ENCODE peak calls at places on chromosome X, in seven cellular contexts. One of them, this sample, is unnamed. For H3K27me3, H3K9me3 and H3K36me3, the result is how much of the 10 kb centered on the place peaks cover.

GRCh38 chrX:23788521-23788920 is 5.5 kb downstream of the SAT1 start:
- DNase-seq in aorta: no peak
- DNase-seq in sigmoid colon: no peak
- DNase-seq in tibial nerve: no peak
- DNase-seq in right lobe of liver: no peak
- DNase-seq in cardiac muscle cell: no peak
- DNase-seq in Peyer's patch: no peak
- DNase-seq in this sample: no peak

GRCh38 chrX:41470706-41471105 is 23.6 kb downstream of the NYX start:
- DNase-seq in right lobe of liver: no peak
- DNase-seq in aorta: no peak
- DNase-seq in tibial nerve: no peak
- DNase-seq in sigmoid colon: no peak
- DNase-seq in cardiac muscle cell: no peak
- DNase-seq in Peyer's patch: no peak
- DNase-seq in this sample: no peak

GRCh38 chrX:25083661-25084060 is 67.9 kb upstream of the ARX start:
- DNase-seq in tibial nerve: no peak
- DNase-seq in sigmoid colon: no peak
- DNase-seq in aorta: no peak
- DNase-seq in right lobe of liver: no peak
- DNase-seq in Peyer's patch: no peak
- DNase-seq in cardiac muscle cell: no peak
- DNase-seq in this sample: no peak

GRCh38 chrX:21972721-21973120 is 32.2 kb downstream of the SMS start:
- DNase-seq in tibial nerve: no peak
- DNase-seq in right lobe of liver: no peak
- DNase-seq in cardiac muscle cell: no peak
- DNase-seq in aorta: peak
- DNase-seq in Peyer's patch: peak
- DNase-seq in sigmoid colon: no peak
- DNase-seq in this sample: no peak

GRCh38 chrX:139762400-139763183 is 54.6 kb upstream of the MCF2 start:
- DNase-seq in aorta: no peak
- DNase-seq in tibial nerve: no peak
- DNase-seq in sigmoid colon: no peak
- DNase-seq in right lobe of liver: no peak
- DNase-seq in Peyer's patch: no peak
- DNase-seq in cardiac muscle cell: no peak
- DNase-seq in this sample: peak

GRCh38 chrX:115023139-115023538 is 5.7 kb upstream of the IL13RA2 start:
- DNase-seq in aorta: no peak
- DNase-seq in Peyer's patch: peak
- DNase-seq in sigmoid colon: no peak
- DNase-seq in tibial nerve: no peak
- DNase-seq in cardiac muscle cell: no peak
- DNase-seq in right lobe of liver: no peak
- DNase-seq in this sample: peak

GRCh38 chrX:48512371-48512935 is 3.7 kb downstream of the PORCN start:
- DNase-seq in Peyer's patch: no peak
- DNase-seq in tibial nerve: no peak
- DNase-seq in sigmoid colon: no peak
- DNase-seq in cardiac muscle cell: no peak
- DNase-seq in right lobe of liver: no peak
- DNase-seq in aorta: no peak
- DNase-seq in this sample: no peak

GRCh38 chrX:2397648-2398340 is 103.0 kb downstream of the DHRSX start:
- DNase-seq in right lobe of liver: no peak
- DNase-seq in cardiac muscle cell: no peak
- DNase-seq in sigmoid colon: no peak
- DNase-seq in Peyer's patch: no peak
- DNase-seq in tibial nerve: no peak
- DNase-seq in aorta: no peak
- DNase-seq in this sample: peak

GRCh38 chrX:150544222-150544787 is 24.1 kb upstream of the MTM1 start:
- DNase-seq in sigmoid colon: no peak
- DNase-seq in Peyer's patch: peak
- DNase-seq in aorta: no peak
- DNase-seq in right lobe of liver: no peak
- DNase-seq in cardiac muscle cell: peak
- DNase-seq in tibial nerve: no peak
- DNase-seq in this sample: no peak

GRCh38 chrX:118823263-118824172 is at the start of gene ZCCHC12:
- DNase-seq in Peyer's patch: peak
- DNase-seq in right lobe of liver: peak
- DNase-seq in tibial nerve: no peak
- DNase-seq in aorta: peak
- DNase-seq in sigmoid colon: peak
- DNase-seq in cardiac muscle cell: peak
- DNase-seq in this sample: peak

GRCh38 chrX:141791856-141792255 is 46.3 kb upstream of the MAGEC3 start:
- DNase-seq in cardiac muscle cell: no peak
- DNase-seq in aorta: no peak
- DNase-seq in right lobe of liver: no peak
- DNase-seq in sigmoid colon: no peak
- DNase-seq in tibial nerve: no peak
- DNase-seq in Peyer's patch: no peak
- DNase-seq in this sample: no peak

GRCh38 chrX:53445977-53446376 is 11.8 kb upstream of the HSD17B10 start:
- DNase-seq in right lobe of liver: peak
- DNase-seq in aorta: no peak
- DNase-seq in sigmoid colon: no peak
- DNase-seq in cardiac muscle cell: peak
- DNase-seq in Peyer's patch: peak
- DNase-seq in tibial nerve: no peak
- DNase-seq in this sample: no peak

GRCh38 chrX:32451954-32452518 is 759.3 kb downstream of the DMD start:
- DNase-seq in aorta: no peak
- DNase-seq in right lobe of liver: no peak
- DNase-seq in Peyer's patch: no peak
- DNase-seq in cardiac muscle cell: no peak
- DNase-seq in sigmoid colon: no peak
- DNase-seq in tibial nerve: no peak
- DNase-seq in this sample: no peak
- H3K27me3 ChIP-seq in aorta: under half
- H3K27me3 ChIP-seq in right lobe of liver: under half
- H3K27me3 ChIP-seq in Peyer's patch: under half
- H3K27me3 ChIP-seq in cardiac muscle cell: under half
- H3K27me3 ChIP-seq in sigmoid colon: under half
- H3K27me3 ChIP-seq in tibial nerve: under half
- H3K27me3 ChIP-seq in this sample: under half

DNA sequence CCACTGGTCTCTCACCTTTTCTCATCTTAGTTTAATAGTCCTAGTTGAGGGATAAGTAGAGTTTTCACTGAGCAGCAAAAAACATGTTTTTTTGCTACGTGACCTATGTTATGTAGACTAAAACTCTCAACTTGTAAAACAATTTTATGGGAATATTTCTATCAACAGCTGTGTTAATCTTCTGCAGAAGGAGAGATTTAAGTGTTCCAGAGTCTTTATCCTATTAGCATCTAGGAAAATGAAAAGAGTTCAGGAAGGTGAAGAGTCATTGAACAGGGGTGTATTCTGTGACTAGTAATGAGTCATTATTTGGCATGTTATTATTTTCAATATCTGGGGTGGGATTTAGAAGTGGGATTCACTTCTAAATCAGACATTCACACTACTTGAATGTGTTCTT is 41.9 kb downstream of the RRAGB start:
- DNase-seq in aorta: no peak
- DNase-seq in sigmoid colon: no peak
- DNase-seq in cardiac muscle cell: no peak
- DNase-seq in right lobe of liver: no peak
- DNase-seq in tibial nerve: no peak
- DNase-seq in Peyer's patch: no peak
- DNase-seq in this sample: no peak
- H3K9me3 ChIP-seq in aorta: under half
- H3K9me3 ChIP-seq in sigmoid colon: under half
- H3K9me3 ChIP-seq in cardiac muscle cell: under half
- H3K9me3 ChIP-seq in right lobe of liver: under half
- H3K9me3 ChIP-seq in tibial nerve: under half
- H3K9me3 ChIP-seq in Peyer's patch: under half
- H3K9me3 ChIP-seq in this sample: under half

GRCh38 chrX:19085975-19086772 is 36.1 kb downstream of the ADGRG2 start:
- DNase-seq in right lobe of liver: peak
- DNase-seq in Peyer's patch: no peak
- DNase-seq in sigmoid colon: no peak
- DNase-seq in cardiac muscle cell: no peak
- DNase-seq in tibial nerve: no peak
- DNase-seq in aorta: no peak
- DNase-seq in this sample: peak
- H3K36me3 ChIP-seq in right lobe of liver: under half
- H3K36me3 ChIP-seq in Peyer's patch: under half
- H3K36me3 ChIP-seq in sigmoid colon: under half
- H3K36me3 ChIP-seq in cardiac muscle cell: under half
- H3K36me3 ChIP-seq in tibial nerve: under half
- H3K36me3 ChIP-seq in aorta: under half
- H3K36me3 ChIP-seq in this sample: under half

DNA sequence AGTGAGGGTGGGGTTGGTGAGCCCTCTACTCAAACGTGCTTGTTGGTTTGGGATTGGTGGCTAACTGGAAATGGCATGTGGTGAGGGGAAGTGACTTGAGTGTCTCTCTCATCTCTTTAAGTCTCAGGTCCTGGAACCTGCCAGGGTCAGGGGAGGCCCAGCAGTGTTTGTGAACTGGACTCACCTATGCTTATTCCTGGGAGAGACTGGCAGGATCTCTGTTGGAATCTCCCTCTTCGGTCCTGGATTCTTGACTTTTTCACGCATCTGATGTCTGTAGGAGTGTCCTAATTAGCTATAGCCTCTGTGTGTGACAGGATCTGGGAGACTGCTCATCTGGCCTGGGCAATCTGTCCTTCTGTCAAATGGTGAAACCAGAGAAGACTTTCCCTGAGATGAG is 7.2 kb upstream of the EFNB1 start:
- DNase-seq in cardiac muscle cell: no peak
- DNase-seq in aorta: no peak
- DNase-seq in right lobe of liver: no peak
- DNase-seq in tibial nerve: no peak
- DNase-seq in Peyer's patch: no peak
- DNase-seq in sigmoid colon: no peak
- DNase-seq in this sample: no peak
- H3K27me3 ChIP-seq in cardiac muscle cell: under half
- H3K27me3 ChIP-seq in aorta: under half
- H3K27me3 ChIP-seq in right lobe of liver: under half
- H3K27me3 ChIP-seq in tibial nerve: under half
- H3K27me3 ChIP-seq in Peyer's patch: under half
- H3K27me3 ChIP-seq in sigmoid colon: under half
- H3K27me3 ChIP-seq in this sample: under half

GRCh38 chrX:1009771-1010170 is 202.7 kb downstream of the CRLF2 start:
- DNase-seq in cardiac muscle cell: no peak
- DNase-seq in sigmoid colon: no peak
- DNase-seq in aorta: no peak
- DNase-seq in right lobe of liver: no peak
- DNase-seq in Peyer's patch: no peak
- DNase-seq in tibial nerve: no peak
- DNase-seq in this sample: no peak

GRCh38 chrX:1011632-1012283 is 200.7 kb downstream of the CRLF2 start:
- DNase-seq in Peyer's patch: no peak
- DNase-seq in sigmoid colon: no peak
- DNase-seq in tibial nerve: no peak
- DNase-seq in cardiac muscle cell: no peak
- DNase-seq in aorta: no peak
- DNase-seq in right lobe of liver: no peak
- DNase-seq in this sample: no peak

GRCh38 chrX:1012678-1013300 is 199.7 kb downstream of the CRLF2 start:
- DNase-seq in Peyer's patch: no peak
- DNase-seq in right lobe of liver: no peak
- DNase-seq in cardiac muscle cell: no peak
- DNase-seq in aorta: no peak
- DNase-seq in sigmoid colon: no peak
- DNase-seq in tibial nerve: no peak
- DNase-seq in this sample: no peak
- H3K9me3 ChIP-seq in Peyer's patch: under half
- H3K9me3 ChIP-seq in right lobe of liver: under half
- H3K9me3 ChIP-seq in cardiac muscle cell: under half
- H3K9me3 ChIP-seq in aorta: under half
- H3K9me3 ChIP-seq in sigmoid colon: under half
- H3K9me3 ChIP-seq in tibial nerve: under half
- H3K9me3 ChIP-seq in this sample: under half

DNA sequence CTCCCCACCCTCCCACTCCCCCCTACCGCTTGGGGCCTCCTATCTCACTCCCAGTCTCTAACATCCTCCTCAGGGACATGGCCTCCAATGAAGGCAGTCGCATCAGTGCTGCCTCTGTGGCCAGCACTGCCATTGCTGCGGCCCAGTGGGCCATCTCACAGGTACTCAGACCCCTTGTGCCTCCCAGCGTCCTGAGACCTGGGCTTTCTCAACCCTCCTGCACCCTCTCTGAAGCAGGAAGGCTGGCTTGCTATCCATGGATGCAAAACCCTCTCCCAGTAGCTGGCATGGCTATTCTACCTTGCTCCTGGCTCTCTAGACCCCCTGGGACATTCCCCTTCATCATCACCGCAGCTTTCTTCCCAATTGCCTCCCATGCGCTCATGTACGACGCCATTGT is 13.3 kb upstream of the UBA1 start:
- DNase-seq in Peyer's patch: no peak
- DNase-seq in sigmoid colon: no peak
- DNase-seq in cardiac muscle cell: no peak
- DNase-seq in tibial nerve: no peak
- DNase-seq in right lobe of liver: no peak
- DNase-seq in aorta: peak
- DNase-seq in this sample: no peak
- H3K36me3 ChIP-seq in Peyer's patch: half or more
- H3K36me3 ChIP-seq in sigmoid colon: under half
- H3K36me3 ChIP-seq in cardiac muscle cell: under half
- H3K36me3 ChIP-seq in tibial nerve: under half
- H3K36me3 ChIP-seq in right lobe of liver: under half
- H3K36me3 ChIP-seq in aorta: under half
- H3K36me3 ChIP-seq in this sample: under half